ENCODE peak calls at places on chromosomes 6 and 20, in four cellular contexts. U, P, G and Q are unnamed samples.

GRCh38 chr6:159074120-159074684 is 29.4 kb upstream of the TAGAP start:
- DNase-seq in U (peak; percentile 50), P (no peak), G (peak; percentile 41), Q (peak; percentile 68)

GRCh38 chr6:5706094-5707033 is 300.4 kb downstream of the NRN1 start:
- DNase-seq in U (no peak), G (no peak), P (no peak), Q (no peak)

GRCh38 chr20:37265152-37265551 is 3.5 kb upstream of the GHRH start:
- DNase-seq in G (no peak), P (no peak), U (no peak), Q (no peak)

GRCh38 chr6:53921639-53922038 is 126.8 kb downstream of the LRRC1 start:
- DNase-seq in P (no peak), G (no peak), U (no peak), Q (no peak)

GRCh38 chr20:3993109-3993508 is 22.2 kb downstream of the RNF24 start:
- DNase-seq in U (no peak), G (no peak), P (no peak), Q (no peak)

GRCh38 chr6:110547266-110547964 is 71.0 kb upstream of the SLC22A16 start:
- DNase-seq in P (no peak), G (peak; percentile 73), U (no peak), Q (no peak)

GRCh38 chr20:45940469-45940868 is 6.0 kb downstream of the PCIF1 start:
- DNase-seq in P (no peak), U (no peak), G (no peak), Q (no peak)

GRCh38 chr6:37624121-37624520 is 73.6 kb downstream of the MDGA1 start:
- DNase-seq in U (no peak), P (no peak), G (no peak), Q (no peak)

GRCh38 chr20:44494266-44494665 is 18.6 kb downstream of the TTPAL start:
- DNase-seq in U (no peak), P (no peak), G (no peak), Q (no peak)

GRCh38 chr20:44494681-44495080 is 19.0 kb downstream of the TTPAL start:
- DNase-seq in U (no peak), P (no peak), G (no peak), Q (no peak)

GRCh38 chr20:44495802-44496481 is 20.3 kb downstream of the TTPAL start:
- DNase-seq in P (no peak), U (no peak), G (peak; percentile 77), Q (no peak)

GRCh38 chr20:44496976-44497375 is 21.3 kb downstream of the TTPAL start:
- DNase-seq in U (no peak), G (peak; percentile 39), P (no peak), Q (no peak)

GRCh38 chr20:44495257-44495656 is 19.6 kb downstream of the TTPAL start:
- DNase-seq in G (no peak), P (no peak), U (no peak), Q (no peak)
- TF ChIP-seq YY1 in G (no peak), P (no peak), U (no peak), Q (no peak)

GRCh38 chr6:125985522-125985921 is 818 bp upstream of the TRMT11 start:
- DNase-seq in U (no peak), P (no peak), G (no peak), Q (no peak)

GRCh38 chr6:125986295-125986955 is at the start of gene TRMT11:
- DNase-seq in U (peak; percentile 94), G (peak; percentile 84), P (peak; percentile 69), Q (peak; percentile 91)

GRCh38 chr6:125988280-125988679 is 1.9 kb downstream of the TRMT11 start:
- DNase-seq in U (peak; percentile 22), G (no peak), P (no peak), Q (no peak)

GRCh38 chr6:125985967-125986294 is 409 bp upstream of the TRMT11 start:
- DNase-seq in U (no peak), G (no peak), P (no peak), Q (no peak)

GRCh38 chr6:125986956-125987617 is 747 bp downstream of the TRMT11 start:
- DNase-seq in P (peak; percentile 24), U (peak; percentile 55), G (peak; percentile 21), Q (peak; percentile 9)
- TF ChIP-seq YY1 in P (no peak), U (no peak), G (no peak), Q (no peak)

GRCh38 chr6:14252271-14252850 is 134.8 kb downstream of the CD83 start:
- DNase-seq in G (no peak), P (no peak), U (no peak), Q (no peak)
- TF ChIP-seq YY1 in G (no peak), P (no peak), U (no peak), Q (no peak)

GRCh38 chr20:19621072-19621471 is 137.0 kb upstream of the RIN2 start:
- DNase-seq in U (no peak), G (no peak), P (no peak), Q (no peak)
- TF ChIP-seq YY1 in U (no peak), G (no peak), P (no peak), Q (no peak)

DNA sequence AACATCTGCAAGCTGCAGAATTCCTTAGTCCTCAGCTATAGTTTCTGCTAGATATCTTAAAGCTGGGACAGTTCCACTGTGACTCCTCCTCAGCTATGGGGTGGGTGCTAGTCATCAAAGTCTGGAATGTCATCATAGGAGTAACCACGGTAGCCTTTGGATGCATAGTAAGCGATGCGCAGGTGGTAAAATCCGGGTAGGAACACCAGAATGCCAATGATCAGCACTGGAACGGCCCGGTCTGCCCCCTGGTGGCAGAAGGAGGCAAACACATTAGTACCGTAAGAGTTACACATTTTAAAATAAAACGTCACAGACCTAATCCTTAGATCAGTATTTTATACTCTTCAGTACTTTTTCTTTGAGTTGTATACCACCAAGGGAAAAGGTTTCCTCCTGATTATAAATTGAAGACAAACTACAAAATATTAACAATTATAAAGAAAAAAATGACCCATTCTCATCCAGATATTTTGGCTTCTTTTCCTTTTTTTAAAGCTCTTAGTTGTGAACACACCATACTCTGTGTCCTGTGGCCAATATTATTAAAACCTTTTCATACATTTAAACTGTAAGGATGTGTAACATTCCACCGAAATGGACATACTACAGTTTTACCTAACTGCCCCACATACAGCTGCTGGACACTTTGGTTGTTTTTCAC is 18.9 kb downstream of the PCNA start:
- DNase-seq in P (no peak), G (peak; percentile 39), U (peak; percentile 45), Q (peak; percentile 72)
- TF ChIP-seq YY1 in P (peak; percentile 55), G (no peak), U (no peak), Q (no peak)

DNA sequence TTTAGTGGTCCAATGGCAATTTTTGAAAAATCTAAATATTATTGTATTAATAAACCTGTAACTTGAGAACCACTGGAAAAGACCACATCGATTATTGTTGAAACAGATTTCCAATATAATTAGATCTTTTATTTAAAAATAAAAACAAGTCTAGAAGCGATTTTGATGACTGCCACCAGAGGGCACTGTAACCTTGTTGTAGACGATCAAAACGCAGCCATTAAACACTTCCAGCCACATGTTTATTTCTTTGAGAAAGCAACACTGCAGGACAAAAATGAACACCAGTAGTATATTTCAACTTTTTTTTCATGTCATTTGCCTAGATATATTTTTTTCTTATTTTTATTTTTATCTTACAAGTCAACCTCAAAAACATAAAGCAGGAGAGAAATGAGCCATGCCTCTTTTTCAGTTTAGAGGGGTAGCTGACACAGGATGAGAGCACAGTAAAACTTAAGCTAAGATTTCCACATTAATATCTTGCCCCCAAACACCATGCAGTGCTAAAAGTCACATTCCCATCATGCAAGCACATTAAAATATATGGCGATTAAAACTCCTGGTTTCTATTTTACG is 115.4 kb downstream of the OPRM1 start:
- DNase-seq in U (peak; percentile 25), G (peak; percentile 62), P (no peak), Q (peak; percentile 33)
- TF ChIP-seq YY1 in U (peak; percentile 80), G (peak; percentile 85), P (peak; percentile 95), Q (peak; percentile 68)

GRCh38 chr6:167429353-167429752 is 104.5 kb downstream of the TTLL2 start:
- DNase-seq in G (no peak), U (no peak), P (no peak), Q (no peak)
- TF ChIP-seq YY1 in G (no peak), U (no peak), P (no peak), Q (no peak)

GRCh38 chr6:10531942-10532341 is 10.8 kb downstream of the GCNT2 start:
- DNase-seq in U (no peak), P (no peak), G (no peak), Q (no peak)
- TF ChIP-seq YY1 in U (no peak), P (no peak), G (no peak), Q (no peak)

GRCh38 chr6:161226005-161226964 is 47.6 kb downstream of the AGPAT4 start:
- DNase-seq in U (peak; percentile 92), G (no peak), P (no peak), Q (no peak)
- TF ChIP-seq YY1 in U (peak; percentile 85), G (no peak), P (no peak), Q (no peak)